ENCODE peak calls at places on chromosomes 4 and X, in nine cellular contexts. F is CD4-positive, CD25-positive, alpha-beta regulatory T cell; I is fibroblast of lung; J is K562; Y is transverse colon; C is mucosa of descending colon; A is naive thymus-derived CD4-positive, alpha-beta T cell; H is effector memory CD4-positive, alpha-beta T cell; O is suprapubic skin. P is an unnamed sample.
A peak's percentile ranks its signal among the peaks of the same experiment; 100 is the strongest.

GRCh38 chr4:112185740-112186670 is 40.8 kb downstream of the FAM241A start:
- DNase-seq in F (no peak), I (no peak), J (no peak), Y (no peak), C (no peak), A (no peak), H (no peak), O (no peak), P (no peak)

GRCh38 chr4:52748432-52748831 is 2.8 kb downstream of the ERVMER34-1 start:
- DNase-seq in F (no peak), I (no peak), J (no peak), Y (peak; percentile 45), C (peak; percentile 8), A (no peak), H (no peak), O (no peak), P (no peak)

GRCh38 chrX:136999021-136999420 is 34.8 kb downstream of the GPR101 start:
- DNase-seq in F (no peak), I (no peak), J (no peak), Y (no peak), C (no peak), A (no peak), H (no peak), O (no peak), P (no peak)

GRCh38 chr4:6332042-6332668 is 62.5 kb downstream of the WFS1 start:
- DNase-seq in F (peak; percentile 13), I (no peak), J (peak; percentile 66), Y (peak; percentile 25), C (peak; percentile 39), A (no peak), H (peak; percentile 9), O (no peak), P (peak; percentile 23)

GRCh38 chr4:10088135-10089010 is 28.2 kb downstream of the WDR1 start:
- DNase-seq in F (no peak), I (no peak), J (no peak), Y (no peak), C (no peak), A (no peak), H (no peak), O (no peak), P (no peak)

GRCh38 chrX:103063918-103064434 is at the start of gene BEX1:
- DNase-seq in F (peak; percentile 10), I (peak; percentile 52), J (no peak), Y (peak; percentile 11), C (no peak), A (peak; percentile 9), H (no peak), O (no peak), P (no peak)

GRCh38 chr4:182847543-182847942 is 69.6 kb downstream of the DCTD start:
- DNase-seq in F (no peak), I (no peak), J (no peak), Y (no peak), C (no peak), A (no peak), H (no peak), O (no peak), P (no peak)

GRCh38 chr4:118723369-118723768 is 38.2 kb downstream of the METTL14 start:
- DNase-seq in F (no peak), I (no peak), J (no peak), Y (no peak), C (no peak), A (no peak), H (no peak), O (no peak), P (no peak)

GRCh38 chr4:8504279-8505007 is 63.9 kb downstream of the TRMT44 start:
- DNase-seq in F (no peak), I (no peak), J (no peak), Y (peak; percentile 18), C (peak; percentile 6), A (no peak), H (no peak), O (no peak), P (no peak)

GRCh38 chr4:36549256-36549655 is 267.8 kb downstream of the DTHD1 start:
- DNase-seq in F (no peak), I (no peak), J (no peak), Y (no peak), C (no peak), A (no peak), H (no peak), O (no peak), P (no peak)

GRCh38 chr4:148737071-148737470 is 294.9 kb upstream of the NR3C2 start:
- DNase-seq in F (no peak), I (peak; percentile 22), J (no peak), Y (no peak), C (no peak), A (no peak), H (no peak), O (no peak), P (no peak)

GRCh38 chr4:140448162-140448561 is 20.7 kb upstream of the CLGN start:
- DNase-seq in F (no peak), I (no peak), J (no peak), Y (no peak), C (no peak), A (no peak), H (no peak), O (no peak), P (no peak)

GRCh38 chrX:26442340-26442739 is 226.4 kb downstream of the MAGEB5 start:
- DNase-seq in F (no peak), I (no peak), J (no peak), Y (no peak), C (no peak), A (no peak), H (no peak), O (no peak), P (no peak)

GRCh38 chr4:23759066-23759465 is 130.8 kb downstream of the PPARGC1A start:
- DNase-seq in F (no peak), I (no peak), J (no peak), Y (no peak), C (no peak), A (no peak), H (no peak), O (no peak), P (no peak)
- H3K9me3 ChIP-seq in F (no peaks in the 10 kb centered on the region), I (no peaks in the 10 kb centered on the region), J (no peaks in the 10 kb centered on the region), Y (no peaks in the 10 kb centered on the region), C (no peaks in the 10 kb centered on the region), A (no peaks in the 10 kb centered on the region), H (no peaks in the 10 kb centered on the region), O (no peaks in the 10 kb centered on the region), P (no peaks in the 10 kb centered on the region)

GRCh38 chr4:48970471-48970921 is 15.6 kb upstream of the CWH43 start:
- DNase-seq in F (no peak), I (peak; percentile 89), J (no peak), Y (no peak), C (no peak), A (no peak), H (no peak), O (no peak), P (no peak)

GRCh38 chr4:48976007-48976406 is 10.1 kb upstream of the CWH43 start:
- DNase-seq in F (no peak), I (no peak), J (no peak), Y (no peak), C (no peak), A (no peak), H (no peak), O (no peak), P (no peak)

GRCh38 chr4:48979897-48980579 is 6.0 kb upstream of the CWH43 start:
- DNase-seq in F (no peak), I (no peak), J (no peak), Y (no peak), C (no peak), A (no peak), H (no peak), O (no peak), P (no peak)

DNA sequence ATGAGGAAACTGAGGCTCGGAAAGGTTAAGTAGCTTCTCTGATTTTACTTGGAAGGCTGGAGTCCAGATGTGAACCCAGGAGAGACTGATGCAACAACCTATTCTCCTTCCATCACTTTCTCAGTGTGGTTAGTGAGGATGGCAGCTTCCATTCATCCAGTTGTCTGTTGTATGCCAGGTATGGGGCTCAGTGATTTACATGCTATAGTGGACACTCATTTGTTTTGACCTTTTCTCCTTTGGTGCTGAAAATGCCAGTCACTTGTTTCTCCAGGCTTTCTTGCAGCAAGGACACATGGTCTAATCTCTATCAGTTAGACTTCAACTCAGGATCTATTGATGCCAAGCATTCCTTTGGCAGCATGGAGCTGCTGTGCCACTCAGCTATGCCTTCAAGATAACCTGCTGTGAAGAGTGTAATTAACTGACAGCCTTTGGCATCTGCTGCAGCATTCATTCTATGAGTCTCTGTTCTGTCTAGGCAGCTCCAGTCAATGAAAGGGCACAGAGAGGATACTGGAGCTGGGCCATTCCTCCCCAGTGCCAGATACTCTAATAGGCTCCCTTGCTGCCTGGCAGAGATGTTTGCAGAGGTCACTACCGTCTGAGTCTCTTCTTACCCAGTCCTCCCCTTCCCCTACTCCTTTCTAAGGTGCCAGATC is 11.0 kb upstream of the CWH43 start:
- DNase-seq in F (no peak), I (no peak), J (no peak), Y (no peak), C (no peak), A (no peak), H (no peak), O (no peak), P (no peak)
- H3K9me3 ChIP-seq in F (no peaks in the 10 kb centered on the region), I (no peaks in the 10 kb centered on the region), J (no peaks in the 10 kb centered on the region), Y (no peaks in the 10 kb centered on the region), C (no peaks in the 10 kb centered on the region), A (no peaks in the 10 kb centered on the region), H (no peaks in the 10 kb centered on the region), O (no peaks in the 10 kb centered on the region), P (no peaks in the 10 kb centered on the region)

GRCh38 chr4:14529653-14530052 is 472.6 kb upstream of the CPEB2 start:
- DNase-seq in F (no peak), I (peak; percentile 5), J (no peak), Y (no peak), C (no peak), A (no peak), H (no peak), O (no peak), P (no peak)

GRCh38 chr4:14528921-14529320 is 473.4 kb upstream of the CPEB2 start:
- DNase-seq in F (no peak), I (no peak), J (no peak), Y (no peak), C (no peak), A (no peak), H (no peak), O (no peak), P (no peak)

DNA sequence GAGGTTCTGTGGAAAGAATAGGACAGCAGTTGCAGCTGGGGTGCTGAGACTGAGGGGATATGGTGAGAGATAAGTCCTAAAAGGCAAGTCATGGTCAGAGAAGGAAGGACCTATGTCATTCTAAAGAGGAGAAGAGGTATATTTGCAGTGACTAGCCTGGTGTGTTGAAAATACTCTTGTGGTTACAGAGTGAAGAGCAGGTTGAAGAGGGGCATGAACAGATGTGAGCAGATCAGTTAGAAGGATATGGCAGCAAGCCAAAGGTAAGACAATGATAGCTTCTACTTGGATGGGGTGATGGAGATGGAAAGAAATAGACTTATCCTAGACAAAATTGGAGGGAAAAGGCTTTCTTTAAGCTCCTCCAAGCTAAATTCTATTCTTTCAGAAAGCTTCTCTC is 469.8 kb upstream of the CPEB2 start:
- DNase-seq in F (no peak), I (no peak), J (no peak), Y (no peak), C (no peak), A (no peak), H (no peak), O (no peak), P (no peak)
- H3K9me3 ChIP-seq in F (no peaks in the 10 kb centered on the region), I (no peaks in the 10 kb centered on the region), J (no peaks in the 10 kb centered on the region), Y (no peaks in the 10 kb centered on the region), C (no peaks in the 10 kb centered on the region), A (no peaks in the 10 kb centered on the region), H (no peaks in the 10 kb centered on the region), O (no peaks in the 10 kb centered on the region), P (no peaks in the 10 kb centered on the region)

DNA sequence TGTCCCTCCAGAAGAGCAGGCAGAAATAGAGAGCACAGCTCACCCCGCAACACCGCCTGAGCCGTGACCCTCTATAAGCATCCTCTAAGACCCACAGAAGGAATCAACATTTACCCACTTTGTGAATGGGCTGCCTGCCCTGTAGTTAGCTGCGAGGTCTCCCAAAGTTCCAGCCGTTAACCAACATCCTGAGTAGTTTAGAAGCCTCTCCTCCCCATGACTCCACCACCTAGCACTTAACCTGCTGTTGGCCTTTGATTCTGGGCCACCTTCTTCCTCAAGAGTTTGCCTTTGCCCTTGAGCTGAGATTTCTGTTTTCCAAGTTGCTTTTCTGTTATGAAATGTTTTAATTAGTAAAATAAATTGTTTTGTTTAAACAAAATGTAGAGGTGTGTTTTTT is 75.8 kb downstream of the NUDT10 start:
- DNase-seq in F (no peak), I (no peak), J (no peak), Y (no peak), C (no peak), A (no peak), H (no peak), O (no peak), P (no peak)
- H3K9me3 ChIP-seq in F (no peaks in the 10 kb centered on the region), I (no peaks in the 10 kb centered on the region), J (no peaks in the 10 kb centered on the region), Y (no peaks in the 10 kb centered on the region), C (no peaks in the 10 kb centered on the region), A (no peaks in the 10 kb centered on the region), H (no peaks in the 10 kb centered on the region), O (no peaks in the 10 kb centered on the region), P (no peaks in the 10 kb centered on the region)